ENCODE peak calls at places on chromosomes 12 and 14, in five cellular contexts. W is A549, E is HepG2, F is GM23338, O is K562. R is an unnamed sample.

GRCh38 chr12:22700126-22700525 is 75.2 kb downstream of the ETNK1 start:
- DNase-seq in W (peak), O (no peak), F (no peak), E (no peak), R (no peak)

GRCh38 chr14:99127651-99128167 is 144.3 kb downstream of the BCL11B start:
- DNase-seq in F (peak), O (no peak), E (no peak), W (no peak), R (no peak)

GRCh38 chr12:109910969-109911348 is 10.9 kb downstream of the TCHP start:
- DNase-seq in E (peak), F (peak), W (peak), O (peak), R (peak)

GRCh38 chr12:109734219-109735000 is 20.8 kb downstream of the FAM222A start:
- DNase-seq in E (no peak), F (peak), W (no peak), O (no peak), R (no peak)

GRCh38 chr12:109696485-109697269 is 16.9 kb upstream of the FAM222A start:
- DNase-seq in O (peak), E (peak), F (no peak), W (no peak), R (no peak)

GRCh38 chr12:128798543-128799341 is 25.0 kb downstream of the SLC15A4 start:
- DNase-seq in F (no peak), O (no peak), E (no peak), W (no peak), R (no peak)

GRCh38 chr12:104473374-104473983 is 16.7 kb downstream of the CHST11 start:
- DNase-seq in E (no peak), W (no peak), O (no peak), F (no peak), R (no peak)

GRCh38 chr12:14422516-14423230 is 57.2 kb downstream of the ATF7IP start:
- DNase-seq in E (no peak), O (no peak), W (no peak), F (no peak), R (no peak)

GRCh38 chr14:36498938-36499337 is 21.1 kb downstream of the NKX2-1 start:
- DNase-seq in O (no peak), W (no peak), F (no peak), E (no peak), R (no peak)

GRCh38 chr12:121580959-121581680 is at the start of gene KDM2B:
- DNase-seq in W (no peak), O (peak), E (peak), F (peak), R (no peak)

GRCh38 chr14:102805454-102805891 is 28.2 kb downstream of the TRAF3 start:
- DNase-seq in W (no peak), F (no peak), O (peak), E (no peak), R (no peak)

GRCh38 chr12:54997914-54998507 is 13.4 kb upstream of the TESPA1 start:
- DNase-seq in E (no peak), W (no peak), F (peak), O (no peak), R (no peak)

GRCh38 chr12:46101121-46101869 is 110.9 kb upstream of the SCAF11 start:
- DNase-seq in W (peak), F (no peak), E (no peak), O (peak), R (no peak)

GRCh38 chr12:132084681-132085635 is 59.2 kb downstream of the DDX51 start:
- DNase-seq in O (peak), W (peak), E (peak), F (peak), R (peak)

GRCh38 chr12:53754196-53754595 is 2.4 kb upstream of the CISTR start:
- DNase-seq in F (no peak), E (no peak), W (no peak), O (no peak), R (no peak)

GRCh38 chr12:51406299-51406698 is 15.1 kb upstream of the GALNT6 start:
- DNase-seq in O (no peak), F (no peak), W (no peak), E (no peak), R (no peak)

GRCh38 chr12:128637616-128638606 is 185.8 kb downstream of the SLC15A4 start:
- DNase-seq in O (no peak), W (no peak), E (no peak), F (no peak), R (no peak)

GRCh38 chr12:17661250-17661649 is 428.7 kb downstream of the RERGL start:
- DNase-seq in O (no peak), W (no peak), F (peak), E (no peak), R (no peak)

GRCh38 chr12:58416211-58416610 is 474.8 kb downstream of the ATP23 start:
- DNase-seq in E (no peak), W (no peak), F (no peak), O (no peak), R (no peak)
- TF ChIP-seq CTCF in E (no peak), W (peak), F (no peak), O (no peak), R (no peak)

GRCh38 chr12:6444031-6444430 is 724 bp upstream of the CD27 start:
- DNase-seq in E (no peak), W (no peak), O (no peak), F (no peak), R (no peak)

GRCh38 chr12:6443361-6443983 is 1.3 kb upstream of the CD27 start:
- DNase-seq in O (no peak), F (no peak), W (no peak), E (no peak), R (no peak)

GRCh38 chr12:6444704-6445688 is at the start of gene CD27:
- DNase-seq in E (no peak), O (no peak), W (no peak), F (no peak), R (no peak)

GRCh38 chr12:6438345-6438744 is 6.4 kb upstream of the CD27 start:
- DNase-seq in W (no peak), F (no peak), O (no peak), E (no peak), R (no peak)

GRCh38 chr12:6442799-6443198 is 2.0 kb upstream of the CD27 start:
- DNase-seq in W (no peak), O (no peak), E (no peak), F (no peak), R (no peak)
- H3K4me3 ChIP-seq in W (no peak), O (no peak), E (no peak), F (no peak), R (no peak)

GRCh38 chr14:65170318-65170717 is 68.0 kb upstream of the MAX start:
- DNase-seq in F (no peak), W (no peak), O (no peak), E (no peak), R (no peak)

GRCh38 chr14:65173973-65174693 is 71.8 kb upstream of the MAX start:
- DNase-seq in O (peak), F (peak), E (no peak), W (no peak), R (no peak)

GRCh38 chr14:65169351-65169750 is 67.0 kb upstream of the MAX start:
- DNase-seq in W (no peak), O (no peak), F (no peak), E (no peak), R (no peak)

GRCh38 chr14:65168840-65169239 is 66.5 kb upstream of the MAX start:
- DNase-seq in W (no peak), F (peak), O (no peak), E (no peak), R (no peak)

GRCh38 chr14:65170768-65171251 is 68.5 kb upstream of the MAX start:
- DNase-seq in W (peak), O (peak), E (no peak), F (peak), R (no peak)
- TF ChIP-seq REST in W (no peak), O (no peak), E (no peak), F (no peak), R (no peak)

GRCh38 chr12:26264215-26264838 is 69.0 kb downstream of the SSPN start:
- DNase-seq in E (no peak), F (no peak), W (no peak), O (no peak), R (no peak)
- TF ChIP-seq CTCF in E (no peak), F (no peak), W (no peak), O (no peak), R (no peak)

DNA sequence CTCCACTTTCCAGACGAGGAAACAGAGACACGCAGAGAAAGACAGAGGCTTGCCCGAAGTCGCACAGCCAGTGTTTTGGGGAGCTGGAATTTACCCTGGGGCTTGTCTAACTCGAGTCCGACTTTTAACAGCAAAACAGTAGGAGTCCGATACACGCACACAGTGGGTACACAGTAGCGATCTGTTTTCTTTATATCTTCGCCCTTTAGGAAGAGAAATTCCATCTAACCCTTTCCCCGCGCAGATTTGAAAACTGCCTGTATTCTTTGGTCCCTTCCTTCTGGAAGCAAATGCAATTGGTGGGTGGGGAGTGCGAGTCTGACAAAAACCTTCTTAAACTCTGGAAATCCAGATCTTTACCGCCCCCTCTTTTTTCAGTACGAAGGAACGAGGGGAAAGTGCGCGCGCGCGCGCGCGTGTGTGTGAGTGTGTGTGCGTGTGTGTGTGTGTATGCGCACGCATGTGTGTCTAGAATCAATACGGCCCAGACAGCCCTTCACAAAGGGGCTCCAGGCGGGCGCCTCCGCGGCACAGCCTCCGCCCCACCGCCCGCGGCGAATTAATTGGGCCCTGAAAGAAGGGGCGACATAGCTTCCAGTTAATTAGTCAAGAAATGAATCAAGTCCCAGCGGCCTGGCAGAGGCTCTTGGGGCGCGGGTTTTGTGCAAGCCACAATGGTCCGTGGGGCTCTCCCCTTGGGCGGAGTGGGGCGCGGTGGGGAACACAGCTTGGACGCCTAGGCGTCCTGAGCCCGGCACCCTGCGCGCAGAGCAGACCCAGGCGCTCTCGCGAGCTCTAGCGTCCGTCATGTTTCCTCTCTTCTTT is 14.0 kb upstream of the TBX3 start:
- DNase-seq in W (no peak), O (no peak), E (no peak), F (no peak), R (no peak)
- H3K4me3 ChIP-seq in W (no peak), O (no peak), E (no peak), F (peak), R (no peak)